ENCODE peak calls at places on chromosomes 5 and 9, in six cellular contexts. M is heart left ventricle; E is AG10803; K is CD8-positive, alpha-beta T cell; W is mesothelial cell of epicardium; H is BE2C. L is an unnamed sample.

GRCh38 chr5:111551569-111552275 is 39.4 kb upstream of the STARD4 start:
- DNase-seq in H (no peak), W (no peak), E (no peak), M (no peak), K (no peak), L (no peak)

GRCh38 chr5:155625897-155626543 is 612.5 kb downstream of the KIF4B start:
- DNase-seq in W (no peak), M (no peak), E (no peak), H (no peak), K (no peak), L (no peak)

GRCh38 chr5:93162201-93162654 is 418.8 kb downstream of the NR2F1-AS1 start:
- DNase-seq in K (no peak), E (peak), W (no peak), M (peak), H (no peak), L (peak)

GRCh38 chr9:113579270-113580040 is 115.9 kb downstream of the RGS3 start:
- DNase-seq in W (no peak), H (no peak), K (peak), M (peak), E (no peak), L (no peak)

GRCh38 chr9:97755618-97756267 is 58.6 kb upstream of the XPA start:
- DNase-seq in M (no peak), W (no peak), K (no peak), H (no peak), E (no peak), L (no peak)

GRCh38 chr9:16318516-16319060 is 551.9 kb downstream of the BNC2 start:
- DNase-seq in E (no peak), M (no peak), W (no peak), K (no peak), H (no peak), L (no peak)

GRCh38 chr5:43702815-43703214 is 99.8 kb downstream of the NNT start:
- DNase-seq in K (no peak), W (no peak), M (no peak), E (peak), H (peak), L (peak)

GRCh38 chr9:86368871-86369521 is 14.8 kb upstream of the TUT7 start:
- DNase-seq in H (no peak), K (no peak), E (peak), W (no peak), M (no peak), L (peak)

GRCh38 chr9:36780186-36780585 is 207.5 kb downstream of the MELK start:
- DNase-seq in H (no peak), M (no peak), K (no peak), E (no peak), W (no peak), L (no peak)

GRCh38 chr5:10602031-10602806 is 38.3 kb downstream of the ANKRD33B start:
- DNase-seq in W (no peak), K (peak), M (no peak), H (peak), E (no peak), L (no peak)

GRCh38 chr5:10635257-10635860 is 71.5 kb downstream of the ANKRD33B start:
- DNase-seq in W (no peak), K (peak), M (no peak), H (no peak), E (peak), L (peak)

GRCh38 chr9:2158111-2158610 is 143.0 kb downstream of the SMARCA2 start:
- DNase-seq in W (no peak), M (no peak), H (no peak), E (peak), K (peak), L (peak)

GRCh38 chr5:148939676-148940075 is 113.3 kb downstream of the ADRB2 start:
- DNase-seq in E (peak), H (no peak), M (no peak), W (no peak), K (no peak), L (peak)

GRCh38 chr9:134059661-134060395 is 8.0 kb downstream of the BRD3 start:
- DNase-seq in E (no peak), W (peak), K (no peak), M (no peak), H (peak), L (no peak)
- TF ChIP-seq CTCF in E (no peak), W (no peak), K (no peak), M (no peak), H (no peak), L (no peak)

GRCh38 chr5:172764861-172765765 is 5.9 kb downstream of the DUSP1 start:
- DNase-seq in M (peak), E (peak), W (peak), H (peak), K (peak), L (peak)
- TF ChIP-seq CTCF in M (no peak), E (no peak), W (no peak), H (peak), K (no peak), L (no peak)

DNA sequence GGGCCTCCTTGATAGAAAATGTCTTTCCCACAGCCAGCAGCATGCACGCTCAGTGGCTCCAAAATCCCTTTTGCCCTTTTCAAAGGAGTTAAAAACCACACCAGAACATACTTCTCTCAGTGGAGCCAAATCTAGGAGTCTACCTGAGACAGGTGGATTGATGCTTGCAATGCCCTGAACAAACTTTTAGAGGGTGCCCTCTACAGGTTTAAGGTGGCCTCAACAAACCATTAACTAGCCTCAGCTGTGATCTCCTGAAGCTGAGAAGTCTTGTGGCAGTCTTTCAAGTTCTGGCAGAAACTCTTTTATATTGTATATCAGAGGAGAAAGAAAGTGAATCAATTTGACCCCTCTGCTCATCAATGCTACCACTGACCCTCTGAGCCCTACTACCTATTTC is 125.4 kb downstream of the MED27 start:
- DNase-seq in M (no peak), W (no peak), E (no peak), H (no peak), K (no peak), L (peak)
- TF ChIP-seq CTCF in M (no peak), W (no peak), E (no peak), H (peak), K (no peak), L (peak)

DNA sequence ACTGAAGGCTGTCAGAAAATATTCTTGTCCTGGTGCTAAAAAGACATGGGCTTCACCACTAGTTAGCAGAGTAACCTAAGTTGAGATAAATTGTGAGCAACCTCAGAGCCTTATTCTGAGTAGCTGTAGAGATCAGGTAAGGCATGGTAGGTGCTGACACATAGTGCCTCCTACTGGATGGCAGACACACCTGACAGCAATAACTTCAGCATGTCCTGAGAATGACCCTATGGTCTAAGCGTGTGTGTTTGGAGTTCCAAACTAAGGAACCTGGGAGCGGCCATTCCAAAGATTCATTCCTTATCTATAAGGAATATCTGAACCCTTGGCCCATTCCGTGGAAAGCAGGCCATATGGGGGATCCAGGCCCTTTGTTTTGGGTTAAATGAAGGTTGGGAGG is 46.0 kb downstream of the SLC28A3 start:
- DNase-seq in W (no peak), K (no peak), H (no peak), M (no peak), E (no peak), L (no peak)
- TF ChIP-seq CTCF in W (no peak), K (no peak), H (peak), M (no peak), E (no peak), L (no peak)